ENCODE peak calls at places on chromosomes 6 and 20, in seven cellular contexts. I is H1, Q is HepG2, B is SK-N-SH, E is K562, J is NT2/D1, Z is GM12878. K is an unnamed sample.

GRCh38 chr6:45983041-45983440 is 32.6 kb downstream of the CLIC5 start:
- DNase-seq in B (no peak), E (no peak), I (no peak), Z (no peak), J (no peak), Q (no peak), K (no peak)

GRCh38 chr20:19813839-19814238 is 55.8 kb downstream of the RIN2 start:
- DNase-seq in Z (no peak), J (no peak), B (no peak), Q (no peak), E (no peak), I (no peak), K (no peak)

GRCh38 chr6:29924731-29925130 is 17.6 kb upstream of the HLA-A start:
- DNase-seq in Z (no peak), Q (no peak), E (no peak), I (no peak), J (no peak), B (no peak), K (peak)

GRCh38 chr6:36479256-36479655 is 36.5 kb downstream of the KCTD20 start:
- DNase-seq in Q (no peak), I (no peak), E (no peak), J (no peak), B (no peak), Z (no peak), K (no peak)

GRCh38 chr20:30376767-30377658 is 880.5 kb upstream of the DEFB115 start:
- DNase-seq in J (peak), Z (peak), Q (peak), I (peak), E (peak), B (peak), K (peak)

GRCh38 chr6:44002591-44003344 is 124.5 kb downstream of the MRPL14 start:
- DNase-seq in Q (no peak), Z (no peak), I (peak), E (no peak), J (peak), B (peak), K (no peak)

GRCh38 chr20:45096781-45097180 is 4.1 kb downstream of the KCNS1 start:
- DNase-seq in Q (no peak), J (no peak), I (no peak), E (no peak), B (no peak), Z (no peak), K (no peak)

GRCh38 chr20:35629432-35630145 is 14.0 kb downstream of the SPAG4 start:
- DNase-seq in I (no peak), Q (no peak), B (no peak), E (no peak), J (no peak), Z (no peak), K (no peak)

GRCh38 chr20:44084891-44085290 is 102.1 kb downstream of the JPH2 start:
- DNase-seq in E (no peak), Z (no peak), B (no peak), Q (no peak), J (no peak), I (no peak), K (no peak)

GRCh38 chr20:1666802-1667201 is 9.2 kb upstream of the SIRPG start:
- DNase-seq in B (no peak), E (no peak), Q (no peak), I (no peak), J (no peak), Z (no peak), K (no peak)

GRCh38 chr6:39756582-39756981 is 31.4 kb upstream of the KIF6 start:
- DNase-seq in J (no peak), I (no peak), E (no peak), B (no peak), Z (no peak), Q (no peak), K (no peak)

GRCh38 chr6:31336872-31337496 is 20.0 kb downstream of the HLA-B start:
- DNase-seq in Q (no peak), Z (no peak), I (no peak), E (no peak), J (no peak), B (no peak), K (peak)

GRCh38 chr6:131023834-131024504 is 39.1 kb downstream of the EPB41L2 start:
- DNase-seq in E (no peak), Z (no peak), J (no peak), B (no peak), Q (no peak), I (no peak), K (peak)

GRCh38 chr6:110476046-110476849 is at the start of gene SLC22A16:
- DNase-seq in Z (no peak), I (no peak), B (peak), J (no peak), Q (no peak), E (no peak), K (no peak)

GRCh38 chr6:143982968-143983367 is 25.1 kb downstream of the PLAGL1 start:
- DNase-seq in B (no peak), I (no peak), J (no peak), Q (no peak), Z (no peak), E (no peak), K (no peak)

GRCh38 chr6:169452117-169452868 is 198.6 kb upstream of the THBS2 start:
- DNase-seq in B (peak), J (no peak), E (peak), I (no peak), Z (no peak), Q (no peak), K (peak)

GRCh38 chr20:25045343-25045712 is 12.6 kb downstream of the ACSS1 start:
- DNase-seq in J (no peak), I (no peak), Q (no peak), E (no peak), B (no peak), Z (no peak), K (no peak)

GRCh38 chr20:61896058-61896961 is 169.4 kb downstream of the TAF4 start:
- DNase-seq in E (peak), J (peak), Q (peak), Z (no peak), B (peak), I (peak), K (peak)

GRCh38 chr20:4190792-4191519 is 175.6 kb upstream of the RNF24 start:
- DNase-seq in E (no peak), I (no peak), J (no peak), B (no peak), Q (no peak), Z (no peak), K (no peak)

GRCh38 chr6:118186676-118187567 is 279.9 kb downstream of the SLC35F1 start:
- DNase-seq in Q (no peak), E (no peak), I (no peak), B (no peak), J (no peak), Z (peak), K (no peak)

GRCh38 chr6:11785953-11786579 is 7.5 kb upstream of the ADTRP start:
- DNase-seq in J (no peak), E (peak), Q (no peak), I (no peak), B (no peak), Z (peak), K (no peak)

GRCh38 chr20:63066506-63067265 is 59.9 kb upstream of the BHLHE23 start:
- DNase-seq in E (no peak), Z (no peak), I (no peak), B (no peak), Q (no peak), J (no peak), K (no peak)

GRCh38 chr6:107313776-107314175 is 145.6 kb downstream of the PDSS2 start:
- DNase-seq in Z (no peak), I (no peak), Q (no peak), J (no peak), B (no peak), E (no peak), K (no peak)

GRCh38 chr6:87308970-87309369 is 13.4 kb upstream of the SMIM8 start:
- DNase-seq in Z (no peak), B (no peak), Q (no peak), E (no peak), J (no peak), I (no peak), K (no peak)

GRCh38 chr20:23639490-23639958 is 1.8 kb upstream of the CST3 start:
- DNase-seq in I (no peak), B (no peak), E (no peak), Q (no peak), Z (no peak), J (no peak), K (no peak)

GRCh38 chr6:36245572-36246031 is 24.3 kb upstream of the PNPLA1 start:
- DNase-seq in B (peak), Q (no peak), Z (no peak), J (no peak), I (no peak), E (peak), K (no peak)

DNA sequence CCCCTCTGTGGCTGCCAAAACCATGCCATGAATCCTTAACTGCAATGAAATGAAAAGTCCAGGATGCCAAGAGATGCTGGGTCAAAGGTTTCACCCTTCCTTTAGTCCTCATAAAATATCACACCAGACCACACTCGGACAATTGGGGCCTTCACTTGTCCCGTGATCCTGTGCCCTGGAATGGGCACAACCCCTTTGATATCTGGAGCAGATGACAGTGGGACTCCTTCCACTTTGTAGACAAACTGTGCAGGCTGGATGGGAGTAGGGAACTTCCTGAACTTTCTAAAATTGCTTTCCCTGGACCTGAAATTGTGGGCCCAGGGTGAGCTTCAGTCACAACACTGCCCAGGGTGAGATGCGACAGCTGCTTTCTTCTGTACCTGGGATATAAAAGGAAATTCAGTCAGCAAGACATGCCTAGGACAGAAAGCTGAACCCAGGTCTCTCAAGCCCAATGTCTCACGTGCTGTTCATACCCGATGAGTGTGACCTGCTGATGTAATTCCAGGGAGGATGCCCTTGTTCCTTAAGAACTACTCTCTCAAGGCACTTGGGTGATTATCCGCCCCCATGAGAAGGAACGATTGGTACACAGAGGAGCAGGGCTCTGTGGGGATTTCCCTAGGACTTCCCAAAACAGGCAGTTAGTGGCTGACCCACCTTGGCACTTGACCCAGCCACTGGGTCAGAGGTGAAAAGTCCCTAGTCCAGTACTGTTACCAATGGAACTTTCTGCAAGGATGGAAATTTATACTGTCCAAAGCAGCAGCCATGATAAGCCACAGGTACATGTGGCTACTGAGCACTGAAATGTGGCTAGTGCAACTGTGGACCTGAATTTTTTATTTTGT is 9.3 kb upstream of the BPIFB6 start:
- DNase-seq in Q (no peak), B (no peak), J (no peak), Z (no peak), E (no peak), I (no peak), K (no peak)
- TF ChIP-seq YY1 in Q (no peak), B (no peak), J (no peak), Z (no peak), E (no peak), I (no peak), K (no peak)

DNA sequence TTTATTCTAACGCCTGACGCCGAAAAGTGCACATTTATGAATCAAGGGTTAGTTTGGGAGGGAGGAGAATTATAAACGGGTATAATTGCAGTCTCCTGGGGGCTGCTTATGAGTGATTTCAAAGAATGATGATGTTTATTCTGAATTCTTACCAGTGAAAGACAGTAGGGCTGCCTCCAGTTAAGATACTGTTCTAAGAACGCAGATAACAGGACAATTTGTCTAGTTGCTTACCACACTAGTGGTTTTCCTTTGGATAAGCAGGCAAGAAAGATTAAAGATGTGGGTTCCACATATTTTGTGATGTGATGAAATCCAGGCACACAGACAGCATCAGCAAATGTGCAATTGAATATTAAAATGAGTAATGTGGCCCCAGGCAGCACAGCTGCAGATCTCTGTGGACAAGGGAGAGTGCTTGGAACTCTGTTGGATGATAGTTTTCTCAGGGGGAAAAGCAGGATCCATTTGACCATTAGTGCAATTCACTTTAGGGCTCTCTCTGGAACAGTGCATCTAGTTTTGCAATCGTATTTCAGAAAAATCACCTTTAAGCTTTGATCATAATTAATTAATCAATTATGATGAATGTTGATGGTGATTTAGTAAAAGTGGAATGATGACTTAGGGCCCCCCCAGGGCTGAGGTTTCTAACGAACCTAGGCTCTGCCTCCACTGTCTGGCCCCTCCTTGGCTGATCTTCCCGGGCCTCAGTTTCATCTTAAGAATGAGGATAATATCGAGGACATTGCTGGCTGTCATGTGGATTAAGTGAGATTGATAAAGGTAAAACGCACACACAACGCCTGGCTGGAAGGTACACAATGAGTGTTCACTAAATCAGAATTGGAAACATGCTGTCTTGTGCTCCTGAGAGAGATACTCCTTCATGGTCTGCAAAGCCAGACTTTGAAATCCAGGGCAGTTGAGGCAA is 5.0 kb upstream of the SULF2 start:
- DNase-seq in J (no peak), I (no peak), Z (no peak), E (no peak), B (peak), Q (no peak), K (no peak)
- TF ChIP-seq YY1 in J (no peak), I (no peak), Z (no peak), E (no peak), B (no peak), Q (no peak), K (no peak)

DNA sequence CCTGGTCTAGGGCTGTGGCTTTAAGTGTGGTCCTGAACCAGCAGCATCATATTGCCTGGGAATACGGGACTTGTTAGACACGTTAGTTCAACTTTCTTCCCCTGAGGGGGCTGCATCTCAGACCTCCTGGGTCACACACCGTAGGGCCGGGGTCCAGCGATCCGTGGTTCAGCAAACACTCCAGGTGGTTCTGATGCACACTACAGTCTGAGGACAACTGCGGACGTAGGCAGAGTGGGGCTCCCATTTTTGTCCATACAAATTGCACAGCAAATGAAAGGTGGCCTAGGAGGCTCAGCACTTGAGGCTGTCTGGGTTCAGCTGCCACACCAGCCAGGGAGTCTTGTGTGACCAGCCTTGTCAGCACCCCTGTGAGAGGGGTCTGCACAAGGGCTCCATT is 233.1 kb downstream of the QKI start:
- DNase-seq in Q (no peak), B (no peak), I (no peak), J (no peak), Z (no peak), E (no peak), K (no peak)
- TF ChIP-seq YY1 in Q (no peak), B (no peak), I (no peak), J (no peak), Z (no peak), E (no peak), K (no peak)

GRCh38 chr6:99736302-99736701 is 129.7 kb downstream of the PRDM13 start:
- DNase-seq in I (no peak), Z (no peak), J (no peak), B (no peak), E (no peak), Q (no peak), K (peak)

GRCh38 chr6:99743647-99744046 is 137.0 kb downstream of the PRDM13 start:
- DNase-seq in E (no peak), J (no peak), B (no peak), I (no peak), Z (no peak), Q (no peak), K (no peak)

GRCh38 chr6:99741092-99741491 is 134.5 kb downstream of the PRDM13 start:
- DNase-seq in Q (no peak), Z (no peak), J (no peak), I (no peak), E (no peak), B (no peak), K (no peak)

DNA sequence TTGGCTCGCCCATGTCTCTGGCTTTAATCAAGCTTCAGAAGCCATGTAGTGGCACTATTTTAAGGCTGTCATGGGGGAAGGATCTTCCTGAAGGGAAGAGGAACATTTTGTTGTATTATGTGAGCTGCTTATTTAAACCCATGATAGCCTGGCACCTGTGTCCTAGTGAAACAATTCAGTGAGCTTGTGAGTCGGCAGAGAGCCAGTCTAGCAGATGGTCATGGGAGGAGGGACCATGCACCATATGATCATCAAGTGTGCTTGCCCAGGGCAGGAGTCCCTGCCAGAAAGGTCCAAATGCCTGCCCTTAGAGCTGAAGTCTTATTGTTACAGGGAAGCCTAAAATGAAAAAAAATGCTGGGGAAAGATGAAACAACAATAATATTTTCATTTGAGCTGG is 132.9 kb downstream of the PRDM13 start:
- DNase-seq in Q (no peak), B (no peak), I (no peak), J (no peak), Z (no peak), E (no peak), K (no peak)
- TF ChIP-seq YY1 in Q (no peak), B (no peak), I (no peak), J (no peak), Z (no peak), E (no peak), K (no peak)